ENCODE peak calls at places on chromosomes 2 and 18, in six cellular contexts. B is Daoy, A is NCI-H1092, H is NB4, I is RWPE2, P is T-helper 9 cell. F is an unnamed sample.

GRCh38 chr2:145015561-145015960 is 495.6 kb upstream of the ZEB2 start:
- DNase-seq in B (no peak), A (no peak), H (no peak), I (no peak), P (no peak), F (no peak)

GRCh38 chr18:5107990-5108389 is 89.1 kb downstream of the AKAIN1 start:
- DNase-seq in B (no peak), A (no peak), H (peak; percentile 8), I (no peak), P (no peak), F (no peak)

GRCh38 chr2:206071832-206072231 is 14.1 kb downstream of the INO80D start:
- DNase-seq in B (no peak), A (no peak), H (no peak), I (no peak), P (no peak), F (no peak)

GRCh38 chr18:12238861-12239260 is 15.3 kb upstream of the CIDEA start:
- DNase-seq in B (no peak), A (no peak), H (peak; percentile 44), I (no peak), P (no peak), F (no peak)

GRCh38 chr2:134917219-134917957 is 1.2 kb upstream of the CCNT2 start:
- DNase-seq in B (peak; percentile 4), A (no peak), H (peak; percentile 58), I (no peak), P (no peak), F (peak; percentile 21)

GRCh38 chr2:204652063-204652462 is 106.8 kb downstream of the PARD3B start:
- DNase-seq in B (no peak), A (no peak), H (no peak), I (no peak), P (no peak), F (no peak)

GRCh38 chr18:8329186-8329771 is 280.0 kb upstream of the RAB12 start:
- DNase-seq in B (no peak), A (no peak), H (no peak), I (no peak), P (no peak), F (no peak)

GRCh38 chr2:42794271-42795046 is 2.1 kb upstream of the HAAO start:
- DNase-seq in B (peak; percentile 25), A (no peak), H (no peak), I (no peak), P (no peak), F (no peak)

GRCh38 chr2:237198144-237198900 is 112.6 kb downstream of the COPS8 start:
- DNase-seq in B (no peak), A (no peak), H (no peak), I (no peak), P (no peak), F (no peak)

GRCh38 chr2:67613227-67613626 is 216.1 kb downstream of the ETAA1 start:
- DNase-seq in B (no peak), A (no peak), H (no peak), I (no peak), P (no peak), F (no peak)

GRCh38 chr2:54480025-54480424 is 23.9 kb downstream of the SPTBN1 start:
- DNase-seq in B (no peak), A (no peak), H (no peak), I (no peak), P (no peak), F (no peak)

GRCh38 chr2:216974321-216975302 is 114.7 kb upstream of the TNP1 start:
- DNase-seq in B (no peak), A (no peak), H (no peak), I (no peak), P (no peak), F (no peak)

GRCh38 chr2:102392942-102393341 is 30.0 kb upstream of the IL18RAP start:
- DNase-seq in B (no peak), A (no peak), H (no peak), I (no peak), P (no peak), F (no peak)

GRCh38 chr2:215906458-215906857 is 106.9 kb downstream of the MREG start:
- DNase-seq in B (no peak), A (no peak), H (no peak), I (no peak), P (no peak), F (no peak)

GRCh38 chr2:238415893-238416292 is 10.8 kb upstream of the ASB1 start:
- DNase-seq in B (no peak), A (no peak), H (no peak), I (no peak), P (no peak), F (no peak)

GRCh38 chr18:30177056-30177455 is 865.5 kb downstream of the DSC3 start:
- DNase-seq in B (peak; percentile 13), A (no peak), H (no peak), I (no peak), P (no peak), F (peak; percentile 9)

GRCh38 chr2:204315236-204315662 is 230.0 kb upstream of the PARD3B start:
- DNase-seq in B (no peak), A (peak; percentile 65), H (no peak), I (no peak), P (no peak), F (peak; percentile 64)